ENCODE peak calls at places on chromosomes 16 and 17, in nine cellular contexts. A is NCI-H1105; M is activated effector memory CD4-positive, alpha-beta T cell treated with anti-CD3 and anti-CD28 coated beads, Interleukin-2, amount 50 U/mL, for 16 hours; T is activated T-helper 1 cell treated with Interleukin-2 at 50 U/mL for 16 hours; N is BJ; G is HuH-7; D is activated gamma-delta T cell treated with anti-CD3 and anti-CD28 coated beads, Interleukin-2, amount 50 U/mL, for 16 hours; B is activated CD8-positive, alpha-beta memory T cell treated with anti-CD3 and anti-CD28 coated beads for 1 hour; Z is heart right ventricle. S is an unnamed sample.

GRCh38 chr16:1530883-1531637 is 2.4 kb upstream of the TMEM204 start:
- DNase-seq in D (no peak), M (no peak), Z (peak; percentile 77), T (no peak), N (peak; percentile 93), A (no peak), B (no peak), G (no peak), S (no peak)

GRCh38 chr16:57341441-57342303 is 16.9 kb upstream of the CCL22 start:
- DNase-seq in A (no peak), M (no peak), G (no peak), N (peak; percentile 81), D (no peak), Z (no peak), B (no peak), T (no peak), S (no peak)

GRCh38 chr17:8966926-8967325 is 1.4 kb upstream of the PIK3R5 start:
- DNase-seq in B (no peak), N (no peak), Z (no peak), A (no peak), M (no peak), G (no peak), D (no peak), T (no peak), S (no peak)

GRCh38 chr17:41967141-41967920 is 736 bp downstream of the CNP start:
- DNase-seq in A (no peak), T (peak; percentile 12), B (no peak), G (no peak), N (no peak), Z (no peak), D (no peak), M (peak; percentile 77), S (no peak)

GRCh38 chr17:82940226-82941020 is 100.6 kb upstream of the ZNF750 start:
- DNase-seq in N (no peak), T (no peak), A (no peak), B (no peak), M (peak; percentile 61), D (no peak), G (no peak), Z (peak; percentile 4), S (no peak)

GRCh38 chr16:67104061-67104460 is 5.7 kb upstream of the PHAF1 start:
- DNase-seq in A (no peak), T (no peak), N (no peak), G (peak; percentile 65), D (no peak), M (no peak), B (no peak), Z (no peak), S (no peak)

GRCh38 chr17:11493947-11494346 is 104.3 kb upstream of the DNAH9 start:
- DNase-seq in G (no peak), A (no peak), Z (no peak), N (no peak), T (no peak), M (no peak), D (no peak), B (no peak), S (no peak)

GRCh38 chr16:81489547-81490267 is 45.1 kb downstream of the CMIP start:
- DNase-seq in N (no peak), Z (no peak), D (no peak), M (no peak), T (no peak), A (no peak), B (no peak), G (no peak), S (no peak)

GRCh38 chr17:55830699-55831098 is 79.8 kb downstream of the PCTP start:
- DNase-seq in T (no peak), D (no peak), G (no peak), A (no peak), B (no peak), M (no peak), N (no peak), Z (no peak), S (no peak)

GRCh38 chr17:57366177-57366557 is 109.8 kb downstream of the MSI2 start:
- DNase-seq in G (no peak), M (no peak), N (no peak), Z (no peak), T (no peak), D (no peak), B (no peak), A (no peak), S (no peak)

GRCh38 chr17:72843591-72843990 is 248.9 kb downstream of the SLC39A11 start:
- DNase-seq in Z (no peak), A (no peak), B (no peak), G (peak; percentile 28), D (no peak), N (no peak), T (no peak), M (no peak), S (no peak)

GRCh38 chr17:78258323-78259229 is 27.1 kb downstream of the TMEM235 start:
- DNase-seq in M (peak; percentile 87), N (no peak), G (no peak), A (no peak), D (peak; percentile 38), Z (peak; percentile 75), T (peak; percentile 60), B (peak; percentile 42), S (no peak)

GRCh38 chr17:60640503-60640902 is 37.1 kb upstream of the BCAS3 start:
- DNase-seq in B (no peak), G (peak; percentile 5), Z (no peak), A (no peak), D (no peak), N (no peak), T (no peak), M (no peak), S (no peak)

GRCh38 chr16:88295526-88296436 is 87.0 kb upstream of the ZNF469 start:
- DNase-seq in T (no peak), B (no peak), G (no peak), Z (no peak), N (no peak), D (no peak), M (no peak), A (no peak), S (no peak)

GRCh38 chr17:81867123-81867951 is 3.8 kb downstream of the ARHGDIA start:
- DNase-seq in Z (no peak), A (no peak), N (no peak), G (no peak), T (no peak), B (no peak), M (no peak), D (no peak), S (no peak)

GRCh38 chr16:50507397-50507796 is 40.8 kb upstream of the NKD1 start:
- DNase-seq in B (no peak), Z (no peak), T (no peak), A (no peak), N (no peak), G (no peak), M (no peak), D (no peak), S (no peak)

GRCh38 chr16:53320992-53321391 is 113.3 kb upstream of the RBL2 start:
- DNase-seq in M (no peak), N (no peak), A (no peak), D (no peak), Z (no peak), B (no peak), G (no peak), T (no peak), S (no peak)

GRCh38 chr17:76265624-76266243 is 586 bp downstream of the UBALD2 start:
- DNase-seq in Z (peak; percentile 77), T (peak; percentile 51), B (no peak), G (peak; percentile 70), N (no peak), D (peak; percentile 36), M (peak; percentile 87), A (no peak), S (no peak)

GRCh38 chr17:48225725-48226567 is 118.4 kb downstream of the SNX11 start:
- DNase-seq in G (no peak), T (no peak), A (no peak), D (no peak), B (no peak), Z (no peak), M (no peak), N (no peak), S (no peak)

GRCh38 chr17:82830249-82830661 is 9.6 kb downstream of the ZNF750 start:
- DNase-seq in M (no peak), N (no peak), Z (peak; percentile 90), B (no peak), D (no peak), G (no peak), A (no peak), T (no peak), S (no peak)

GRCh38 chr16:30722443-30722842 is 23.5 kb downstream of the SRCAP start:
- DNase-seq in N (no peak), M (no peak), G (no peak), B (no peak), D (no peak), T (no peak), A (no peak), Z (no peak), S (no peak)

GRCh38 chr17:45815752-45816151 is 28.9 kb upstream of the SPPL2C start:
- DNase-seq in G (no peak), A (no peak), N (no peak), M (no peak), T (no peak), D (no peak), B (no peak), Z (no peak), S (no peak)

GRCh38 chr17:34301986-34302385 is 16.4 kb downstream of the CCL11 start:
- DNase-seq in Z (no peak), N (no peak), G (no peak), T (no peak), D (no peak), A (no peak), M (no peak), B (no peak), S (no peak)

GRCh38 chr16:3235856-3236669 is 1.1 kb upstream of the ZNF200 start:
- DNase-seq in D (no peak), Z (peak; percentile 47), T (peak; percentile 19), B (no peak), M (peak; percentile 81), A (no peak), G (no peak), N (no peak), S (no peak)

GRCh38 chr17:81373536-81374160 is 21.6 kb upstream of the BAHCC1 start:
- DNase-seq in N (no peak), D (no peak), B (no peak), Z (no peak), M (no peak), T (no peak), G (no peak), A (no peak), S (no peak)

GRCh38 chr17:8117980-8118768 is at the start of gene ALOXE3:
- DNase-seq in T (no peak), D (no peak), Z (no peak), M (no peak), N (no peak), B (no peak), A (no peak), G (peak; percentile 36), S (no peak)

GRCh38 chr16:48542020-48542473 is 67.9 kb downstream of the N4BP1 start:
- DNase-seq in Z (peak; percentile 35), A (no peak), G (no peak), B (no peak), T (no peak), N (no peak), M (no peak), D (no peak), S (no peak)

GRCh38 chr17:17098426-17099035 is 56.3 kb downstream of the MPRIP start:
- DNase-seq in T (no peak), D (no peak), M (no peak), G (no peak), B (no peak), N (no peak), Z (peak; percentile 68), A (no peak), S (no peak)

GRCh38 chr17:71792966-71793365 is 327.9 kb upstream of the SOX9 start:
- DNase-seq in D (no peak), M (no peak), G (no peak), Z (no peak), A (no peak), T (no peak), N (no peak), B (no peak), S (no peak)

GRCh38 chr16:78866556-78866955 is 734.0 kb downstream of the MAF start:
- DNase-seq in B (no peak), D (no peak), G (no peak), N (no peak), T (no peak), M (no peak), A (no peak), Z (peak; percentile 14), S (no peak)

GRCh38 chr17:82239926-82240505 is 11.2 kb downstream of the SLC16A3 start:
- DNase-seq in M (no peak), G (no peak), N (no peak), D (no peak), T (no peak), A (no peak), Z (no peak), B (no peak), S (no peak)

S was measured in NCI-H2107.